ENCODE peak calls at places on chromosomes 2 and 18, in ten cellular contexts. L, I, N, O, M, B, V, C, H and P are unnamed samples.

GRCh38 chr2:236089271-236090026 is 78.7 kb downstream of the GBX2 start:
- DNase-seq in N (peak), M (no peak), L (no peak), C (no peak), H (peak), I (no peak), O (no peak), B (no peak), V (peak), P (no peak)

GRCh38 chr18:28050561-28050960 is 126.4 kb downstream of the CDH2 start:
- DNase-seq in C (no peak), I (no peak), B (no peak), M (no peak), H (no peak), O (no peak), V (no peak), N (no peak), L (no peak), P (no peak)

GRCh38 chr2:9091819-9092218 is 88.3 kb upstream of the MBOAT2 start:
- DNase-seq in N (no peak), M (no peak), C (no peak), O (no peak), B (no peak), H (peak), V (no peak), L (no peak), I (no peak), P (no peak)

GRCh38 chr2:238855891-238856580 is 8.2 kb downstream of the TWIST2 start:
- DNase-seq in H (no peak), M (no peak), N (no peak), I (no peak), O (no peak), V (no peak), B (no peak), C (no peak), L (no peak), P (no peak)

GRCh38 chr2:113705982-113706523 is 50.4 kb downstream of the SLC35F5 start:
- DNase-seq in I (no peak), C (no peak), N (no peak), O (no peak), H (no peak), M (no peak), B (no peak), V (no peak), L (no peak), P (no peak)

GRCh38 chr2:19847486-19847885 is 54.3 kb downstream of the TTC32 start:
- DNase-seq in I (no peak), V (no peak), B (no peak), L (no peak), M (no peak), H (no peak), O (no peak), N (no peak), C (no peak), P (no peak)

GRCh38 chr2:182761903-182762302 is 45.8 kb downstream of the DNAJC10 start:
- DNase-seq in B (no peak), O (no peak), H (no peak), C (no peak), V (no peak), L (no peak), N (peak), I (no peak), M (no peak), P (no peak)

GRCh38 chr2:9951272-9951521 is 296 bp upstream of the GRHL1 start:
- DNase-seq in C (no peak), O (no peak), I (no peak), V (no peak), B (no peak), M (no peak), N (no peak), L (no peak), H (no peak), P (no peak)

GRCh38 chr2:19738707-19739106 is 163.1 kb downstream of the TTC32 start:
- DNase-seq in B (no peak), M (no peak), V (no peak), H (no peak), N (peak), I (no peak), O (no peak), L (no peak), C (no peak), P (no peak)

GRCh38 chr2:99971326-99971965 is 170.9 kb downstream of the AFF3 start:
- DNase-seq in B (no peak), M (no peak), O (no peak), V (no peak), L (no peak), I (no peak), H (no peak), N (peak), C (no peak), P (no peak)

GRCh38 chr2:10053351-10053750 is 10.0 kb downstream of the KLF11 start:
- DNase-seq in V (no peak), C (no peak), I (no peak), M (no peak), L (no peak), H (no peak), B (no peak), N (no peak), O (no peak), P (no peak)

GRCh38 chr18:36075862-36076587 is 8.7 kb upstream of the RPRD1A start:
- DNase-seq in L (no peak), B (no peak), H (peak), O (no peak), I (no peak), V (peak), N (peak), M (no peak), C (no peak), P (no peak)

GRCh38 chr2:168635065-168635577 is 167.3 kb upstream of the NOSTRIN start:
- DNase-seq in L (no peak), B (no peak), N (no peak), V (no peak), H (no peak), I (no peak), C (no peak), M (no peak), O (no peak), P (no peak)

GRCh38 chr2:163348843-163349395 is 386.9 kb downstream of the FIGN start:
- DNase-seq in C (no peak), I (no peak), V (peak), L (peak), N (peak), H (peak), B (no peak), M (peak), O (no peak), P (no peak)

GRCh38 chr2:176781570-176782217 is 430.9 kb upstream of the HNRNPA3 start:
- DNase-seq in V (no peak), H (peak), I (no peak), M (no peak), O (no peak), B (no peak), C (no peak), L (no peak), N (no peak), P (peak)

GRCh38 chr2:130183500-130184373 is 1.7 kb downstream of the MZT2B start:
- DNase-seq in V (no peak), L (no peak), N (no peak), C (no peak), M (peak), H (no peak), I (no peak), B (no peak), O (no peak), P (no peak)

GRCh38 chr2:234329202-234329930 is 167.5 kb downstream of the ARL4C start:
- DNase-seq in O (no peak), C (no peak), N (peak), V (no peak), H (no peak), I (no peak), M (no peak), L (no peak), B (no peak), P (no peak)

GRCh38 chr18:50707841-50708240 is 112.0 kb downstream of the MRO start:
- DNase-seq in B (no peak), N (no peak), V (no peak), M (no peak), H (no peak), L (no peak), I (no peak), O (peak), C (no peak), P (no peak)

GRCh38 chr2:125643585-125643984 is 1012.4 kb upstream of the GYPC start:
- DNase-seq in N (no peak), V (no peak), I (no peak), L (no peak), B (no peak), H (no peak), M (no peak), O (no peak), C (no peak), P (no peak)

GRCh38 chr2:102313950-102314349 is 2.6 kb downstream of the IL1RL1 start:
- DNase-seq in I (no peak), H (no peak), C (no peak), M (no peak), N (no peak), B (no peak), V (no peak), L (no peak), O (no peak), P (no peak)

GRCh38 chr2:232142049-232142448 is 180.5 kb downstream of the DIS3L2 start:
- DNase-seq in H (peak), V (peak), I (no peak), B (no peak), C (no peak), L (no peak), M (peak), O (no peak), N (peak), P (peak)

GRCh38 chr2:212299943-212300342 is 238.7 kb downstream of the ERBB4 start:
- DNase-seq in I (no peak), C (no peak), H (no peak), N (no peak), V (no peak), L (no peak), O (no peak), M (no peak), B (no peak), P (no peak)

GRCh38 chr2:143034292-143035074 is 94.7 kb upstream of the ARHGAP15 start:
- DNase-seq in B (peak), I (peak), V (peak), M (peak), O (peak), L (peak), H (peak), N (peak), C (no peak), P (peak)

GRCh38 chr2:206028101-206028500 is 57.9 kb downstream of the INO80D start:
- DNase-seq in H (no peak), B (no peak), O (no peak), C (no peak), M (no peak), L (no peak), I (no peak), V (peak), N (no peak), P (no peak)

GRCh38 chr2:69305712-69306611 is 81.1 kb downstream of the GFPT1 start:
- DNase-seq in M (no peak), O (no peak), I (no peak), V (no peak), N (peak), B (no peak), L (no peak), H (no peak), C (no peak), P (no peak)

GRCh38 chr2:239385096-239386000 is 15.5 kb downstream of the HDAC4 start:
- DNase-seq in B (no peak), N (no peak), C (no peak), L (no peak), V (no peak), M (no peak), O (no peak), H (no peak), I (no peak), P (no peak)

GRCh38 chr2:26001743-26002341 is 19.5 kb upstream of the KIF3C start:
- DNase-seq in M (no peak), L (no peak), O (peak), H (peak), V (no peak), B (no peak), N (peak), I (no peak), C (no peak), P (no peak)

GRCh38 chr2:241733391-241734207 is 831 bp upstream of the D2HGDH start:
- DNase-seq in V (no peak), H (no peak), O (no peak), N (no peak), I (no peak), B (no peak), C (no peak), M (no peak), L (no peak), P (no peak)

GRCh38 chr2:167980436-167980835 is 267.0 kb downstream of the STK39 start:
- DNase-seq in V (no peak), B (no peak), C (no peak), O (no peak), L (no peak), I (no peak), N (no peak), M (no peak), H (no peak), P (no peak)

GRCh38 chr2:161250864-161251436 is 57.3 kb upstream of the PSMD14 start:
- DNase-seq in L (peak), M (no peak), B (no peak), C (no peak), H (peak), V (peak), N (peak), O (no peak), I (no peak), P (peak)

GRCh38 chr2:8441986-8442385 is 239.9 kb upstream of the ID2 start:
- DNase-seq in O (no peak), V (no peak), N (no peak), M (no peak), H (no peak), I (no peak), C (no peak), L (no peak), B (no peak), P (no peak)

GRCh38 chr18:49650426-49650891 is 88.6 kb downstream of the LIPG start:
- DNase-seq in V (no peak), H (no peak), B (no peak), C (no peak), M (no peak), I (no peak), N (peak), L (no peak), O (no peak), P (no peak)